ENCODE peak calls at places on chromosomes 6 and 20, in seven cellular contexts. M, A, W, S, X, F and H are unnamed samples. For H3K9me3, the result is how much of the 10 kb centered on the place peaks cover.

GRCh38 chr20:47551841-47552240 is 50.2 kb downstream of the NCOA3 start:
- DNase-seq in M (no peak), A (no peak), W (no peak), S (no peak), X (no peak), F (peak), H (no peak)

GRCh38 chr6:72374864-72375263 is 247.0 kb upstream of the KCNQ5 start:
- DNase-seq in M (no peak), A (no peak), W (no peak), S (no peak), X (no peak), F (no peak), H (peak)

GRCh38 chr6:25883991-25884390 is 9.9 kb upstream of the SLC17A3 start:
- DNase-seq in M (peak), A (no peak), W (no peak), S (peak), X (no peak), F (peak), H (no peak)

GRCh38 chr20:59948828-59949720 is 8.9 kb downstream of the FAM217B start:
- DNase-seq in M (no peak), A (no peak), W (peak), S (peak), X (peak), F (peak), H (no peak)

GRCh38 chr6:11711644-11711993 is 67.0 kb downstream of the ADTRP start:
- DNase-seq in M (no peak), A (no peak), W (no peak), S (no peak), X (peak), F (no peak), H (no peak)

GRCh38 chr6:116648161-116648560 is 20.4 kb downstream of the ZUP1 start:
- DNase-seq in M (no peak), A (no peak), W (no peak), S (peak), X (no peak), F (peak), H (no peak)

GRCh38 chr6:37731888-37732287 is 34.2 kb upstream of the MDGA1 start:
- DNase-seq in M (no peak), A (no peak), W (no peak), S (no peak), X (peak), F (no peak), H (peak)

GRCh38 chr6:159819098-159819497 is 19.0 kb downstream of the PNLDC1 start:
- DNase-seq in M (no peak), A (no peak), W (no peak), S (no peak), X (no peak), F (no peak), H (no peak)

GRCh38 chr6:170101281-170102035 is 189.4 kb downstream of the DLL1 start:
- DNase-seq in M (no peak), A (no peak), W (no peak), S (no peak), X (no peak), F (no peak), H (no peak)

GRCh38 chr20:640674-641515 is 12.1 kb downstream of the SRXN1 start:
- DNase-seq in M (no peak), A (no peak), W (no peak), S (no peak), X (no peak), F (no peak), H (no peak)

GRCh38 chr20:63518946-63519764 is 1.4 kb upstream of the PPDPF start:
- DNase-seq in M (no peak), A (no peak), W (no peak), S (no peak), X (peak), F (no peak), H (peak)

GRCh38 chr20:49659096-49659495 is 54.6 kb downstream of the B4GALT5 start:
- DNase-seq in M (no peak), A (no peak), W (no peak), S (no peak), X (no peak), F (no peak), H (no peak)

GRCh38 chr20:11921326-11921725 is 3.6 kb downstream of the BTBD3 start:
- DNase-seq in M (no peak), A (no peak), W (no peak), S (no peak), X (no peak), F (no peak), H (no peak)

GRCh38 chr20:57211949-57212889 is 54.2 kb downstream of the BMP7 start:
- DNase-seq in M (peak), A (peak), W (no peak), S (peak), X (no peak), F (peak), H (peak)

GRCh38 chr20:23136893-23137745 is 51.0 kb upstream of the CD93 start:
- DNase-seq in M (peak), A (no peak), W (no peak), S (no peak), X (no peak), F (no peak), H (no peak)

GRCh38 chr6:159461266-159461665 is 231.8 kb downstream of the SOD2 start:
- DNase-seq in M (no peak), A (no peak), W (no peak), S (no peak), X (no peak), F (no peak), H (no peak)

GRCh38 chr6:158772172-158772571 is 47.0 kb downstream of the EZR start:
- DNase-seq in M (no peak), A (no peak), W (no peak), S (no peak), X (no peak), F (no peak), H (no peak)

GRCh38 chr6:30150151-30150550 is 10.9 kb downstream of the TRIM10 start:
- DNase-seq in M (no peak), A (no peak), W (no peak), S (no peak), X (no peak), F (no peak), H (no peak)

GRCh38 chr6:166415306-166415705 is 32.6 kb upstream of the MPC1 start:
- DNase-seq in M (no peak), A (no peak), W (no peak), S (no peak), X (peak), F (no peak), H (no peak)

GRCh38 chr6:13177617-13178506 is 150.5 kb downstream of the TBC1D7 start:
- DNase-seq in M (no peak), A (no peak), W (no peak), S (no peak), X (no peak), F (no peak), H (no peak)

GRCh38 chr20:33301192-33301930 is 18.3 kb downstream of the BPIFB1 start:
- DNase-seq in M (no peak), A (no peak), W (no peak), S (peak), X (no peak), F (peak), H (no peak)

GRCh38 chr6:168363811-168364792 is 44.5 kb upstream of the DACT2 start:
- DNase-seq in M (peak), A (no peak), W (no peak), S (no peak), X (no peak), F (no peak), H (no peak)
- H3K9me3 ChIP-seq in M (under half), A (under half), W (under half), S (under half), X (under half), F (under half), H (under half)

DNA sequence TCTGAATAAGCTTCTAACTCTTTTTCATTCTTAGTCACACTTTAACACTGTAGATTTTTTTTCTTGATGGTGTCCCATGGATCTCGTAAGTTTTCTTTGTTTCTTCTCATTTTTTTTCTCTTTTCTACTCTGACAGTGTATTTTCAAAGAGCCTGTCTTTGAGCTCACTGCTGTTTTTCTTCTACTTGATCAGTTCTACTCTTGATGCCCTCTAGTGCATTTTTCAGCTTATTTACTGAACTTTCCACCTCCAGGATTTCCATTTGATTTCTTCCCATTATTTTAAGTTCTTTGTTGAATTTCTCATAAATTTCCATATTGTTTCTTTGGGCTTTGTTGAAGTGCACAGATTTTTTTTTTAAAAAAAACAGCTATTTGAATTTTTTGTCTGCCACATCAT is 2641.1 kb upstream of the DEFB115 start:
- DNase-seq in M (no peak), A (no peak), W (no peak), S (no peak), X (no peak), F (no peak), H (no peak)
- H3K9me3 ChIP-seq in M (under half), A (half or more), W (under half), S (under half), X (under half), F (under half), H (under half)

GRCh38 chr6:21074484-21074883 is 519.1 kb upstream of the SOX4 start:
- DNase-seq in M (no peak), A (no peak), W (no peak), S (no peak), X (no peak), F (no peak), H (no peak)
- H3K9me3 ChIP-seq in M (under half), A (under half), W (under half), S (under half), X (under half), F (under half), H (under half)

DNA sequence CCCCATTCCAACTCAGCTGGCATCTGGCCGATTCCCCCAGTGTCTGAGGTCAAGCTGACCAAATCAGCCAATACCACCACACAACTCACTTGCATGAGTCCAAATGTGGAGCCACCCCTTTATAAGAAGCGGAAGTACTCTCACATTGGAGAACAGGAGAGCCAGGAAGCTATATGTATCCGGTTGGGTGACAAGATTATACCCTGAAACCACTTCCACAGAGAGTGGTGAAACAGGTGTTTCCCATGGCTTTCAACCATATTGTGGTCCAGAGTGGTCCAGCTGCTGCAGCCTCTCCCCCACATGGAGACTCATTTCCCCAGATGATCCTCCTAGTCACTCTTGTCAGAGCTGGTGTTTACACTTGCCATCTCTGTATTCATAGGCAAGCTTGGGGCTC is 24.0 kb upstream of the SERINC1 start:
- DNase-seq in M (no peak), A (no peak), W (peak), S (no peak), X (no peak), F (no peak), H (no peak)
- H3K9me3 ChIP-seq in M (under half), A (under half), W (under half), S (under half), X (under half), F (under half), H (under half)

DNA sequence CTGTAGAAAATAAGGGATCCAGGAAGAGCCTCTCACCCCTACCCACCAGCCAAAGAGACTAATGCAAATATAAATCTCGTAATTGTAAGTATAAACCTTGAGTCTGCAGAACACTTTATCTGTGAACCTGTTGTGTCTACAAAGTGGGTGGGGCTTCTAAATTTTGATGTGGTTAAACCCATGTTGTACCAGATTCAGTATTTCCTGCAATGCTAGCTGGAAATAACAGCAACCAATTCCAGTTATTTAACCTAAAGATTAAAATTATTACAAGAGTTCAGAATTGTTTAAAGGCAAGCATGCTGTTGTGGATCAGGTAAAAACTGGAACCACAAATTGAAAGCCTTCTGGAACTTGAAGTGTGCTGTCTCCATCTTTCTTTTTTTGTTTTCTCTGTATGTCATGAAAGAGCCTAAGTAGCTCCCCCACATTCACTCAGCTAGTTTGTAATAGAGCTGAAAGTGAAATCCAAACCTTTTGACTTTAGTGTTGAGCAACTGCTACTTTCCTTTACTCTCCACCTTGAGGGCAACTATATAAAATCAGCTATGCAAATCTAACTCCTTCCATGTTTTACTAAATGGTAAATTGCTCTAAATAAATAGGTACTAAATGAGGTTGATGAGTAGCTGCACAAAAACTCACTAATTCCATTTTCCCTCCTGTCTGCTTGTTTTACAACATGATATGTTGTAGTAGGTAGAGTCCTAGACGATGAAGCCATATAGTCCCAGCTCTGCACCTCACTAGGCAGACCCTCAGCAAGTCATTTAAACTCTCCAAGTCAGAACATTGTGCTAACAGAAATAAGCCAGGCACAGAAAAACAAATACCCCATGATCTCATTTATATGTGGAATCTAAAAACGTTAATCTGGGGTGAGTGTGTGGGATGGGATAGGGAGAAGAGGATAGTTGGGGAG is 17.9 kb upstream of the THEMIS start:
- DNase-seq in M (no peak), A (no peak), W (peak), S (no peak), X (no peak), F (no peak), H (no peak)
- H3K9me3 ChIP-seq in M (under half), A (under half), W (under half), S (under half), X (under half), F (under half), H (under half)

GRCh38 chr6:36150283-36150682 is 20.0 kb downstream of the MAPK13 start:
- DNase-seq in M (no peak), A (no peak), W (no peak), S (no peak), X (no peak), F (peak), H (no peak)
- H3K9me3 ChIP-seq in M (under half), A (under half), W (under half), S (under half), X (under half), F (under half), H (under half)

GRCh38 chr6:27448456-27448855 is 24.4 kb downstream of the ZNF184 start:
- DNase-seq in M (no peak), A (no peak), W (no peak), S (no peak), X (no peak), F (no peak), H (no peak)
- H3K9me3 ChIP-seq in M (half or more), A (half or more), W (under half), S (under half), X (under half), F (half or more), H (half or more)

GRCh38 chr6:121157913-121158312 is 176.4 kb downstream of the TBC1D32 start:
- DNase-seq in M (no peak), A (no peak), W (no peak), S (peak), X (no peak), F (no peak), H (no peak)

GRCh38 chr6:121160276-121160675 is 174.0 kb downstream of the TBC1D32 start:
- DNase-seq in M (no peak), A (no peak), W (no peak), S (no peak), X (no peak), F (no peak), H (no peak)

GRCh38 chr6:121161881-121162280 is 172.4 kb downstream of the TBC1D32 start:
- DNase-seq in M (no peak), A (no peak), W (no peak), S (no peak), X (no peak), F (no peak), H (no peak)

GRCh38 chr6:121158924-121159323 is 175.4 kb downstream of the TBC1D32 start:
- DNase-seq in M (no peak), A (no peak), W (no peak), S (no peak), X (no peak), F (no peak), H (no peak)

DNA sequence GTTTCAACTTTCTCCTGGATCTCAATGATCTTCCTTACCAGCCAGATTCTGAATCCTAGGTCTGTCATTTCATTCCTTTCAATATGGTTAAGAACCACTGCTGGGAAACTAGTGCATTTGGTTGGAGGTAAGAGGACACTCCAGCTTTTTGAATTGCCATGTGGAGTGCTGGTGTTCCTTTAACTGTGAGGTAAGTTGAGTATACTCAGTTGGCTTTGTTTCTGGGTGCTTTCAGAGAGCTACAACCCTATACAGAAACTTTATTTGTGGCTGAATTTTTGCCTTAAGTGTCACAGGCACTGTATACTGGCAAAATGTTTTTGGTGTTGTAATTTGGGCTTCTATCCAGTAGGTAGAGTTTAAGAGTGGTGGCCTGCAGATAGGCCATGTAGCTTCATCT is 175.8 kb downstream of the TBC1D32 start:
- DNase-seq in M (no peak), A (no peak), W (no peak), S (peak), X (no peak), F (no peak), H (no peak)
- H3K9me3 ChIP-seq in M (under half), A (under half), W (under half), S (under half), X (under half), F (under half), H (under half)